ENCODE peak calls at places on chromosomes 12 and 14, in four cellular contexts. D is uterus, T is H7, W is nephron progenitor cell. F is an unnamed sample.

GRCh38 chr12:93315907-93316622 is 61.7 kb upstream of the NUDT4 start:
- DNase-seq in D (no peak), T (no peak), W (no peak), F (no peak)

GRCh38 chr12:77947326-77947725 is 116.6 kb downstream of the NAV3 start:
- DNase-seq in D (no peak), T (no peak), W (no peak), F (no peak)

GRCh38 chr12:1656894-1657293 is 27.9 kb downstream of the WNT5B start:
- DNase-seq in D (no peak), T (peak; percentile 19), W (no peak), F (no peak)

GRCh38 chr14:72254202-72254939 is 322.1 kb downstream of the RGS6 start:
- DNase-seq in D (no peak), T (no peak), W (no peak), F (no peak)

GRCh38 chr14:23697689-23698088 is 61.5 kb downstream of the DHRS2 start:
- DNase-seq in D (no peak), T (no peak), W (no peak), F (no peak)

GRCh38 chr12:101713059-101713682 is 15.7 kb downstream of the CHPT1 start:
- DNase-seq in D (peak; percentile 17), T (no peak), W (peak; percentile 38), F (no peak)

GRCh38 chr14:77151245-77151644 is 9.7 kb upstream of the ZDHHC22 start:
- DNase-seq in D (no peak), T (peak; percentile 76), W (peak; percentile 63), F (no peak)

GRCh38 chr12:28248555-28249127 is 58.4 kb downstream of the CCDC91 start:
- DNase-seq in D (no peak), T (no peak), W (no peak), F (no peak)

GRCh38 chr14:92584221-92584620 is 70.6 kb downstream of the RIN3 start:
- DNase-seq in D (no peak), T (no peak), W (no peak), F (no peak)

GRCh38 chr14:74425525-74426201 is 347 bp downstream of the SYNDIG1L start:
- DNase-seq in D (peak; percentile 37), T (peak; percentile 98), W (peak; percentile 94), F (no peak)

GRCh38 chr12:65568517-65568916 is 255.8 kb upstream of the HMGA2 start:
- DNase-seq in D (no peak), T (no peak), W (no peak), F (no peak)

GRCh38 chr12:7090222-7090998 is 1.8 kb downstream of the C1R start:
- DNase-seq in D (no peak), T (peak; percentile 75), W (no peak), F (no peak)

GRCh38 chr14:76922599-76922998 is 96.4 kb downstream of the LRRC74A start:
- DNase-seq in D (no peak), T (no peak), W (no peak), F (no peak)

GRCh38 chr14:51715742-51716141 is 64.0 kb downstream of the FRMD6 start:
- DNase-seq in D (no peak), T (no peak), W (no peak), F (no peak)

GRCh38 chr14:36747411-36748184 is 85.9 kb downstream of the PAX9 start:
- DNase-seq in D (no peak), T (peak; percentile 41), W (no peak), F (no peak)

GRCh38 chr14:102295301-102295700 is 9.7 kb downstream of the MOK start:
- DNase-seq in D (no peak), T (peak; percentile 70), W (no peak), F (no peak)

GRCh38 chr12:109962388-109962787 is 33.8 kb downstream of the GIT2 start:
- DNase-seq in D (no peak), T (no peak), W (no peak), F (no peak)

GRCh38 chr12:16449459-16449858 is 102.0 kb downstream of the MGST1 start:
- DNase-seq in D (no peak), T (no peak), W (no peak), F (no peak)

GRCh38 chr14:65164068-65164824 is 61.9 kb upstream of the MAX start:
- DNase-seq in D (no peak), T (peak; percentile 60), W (peak; percentile 40), F (no peak)

GRCh38 chr14:93962701-93963601 is 13.4 kb downstream of the ASB2 start:
- DNase-seq in D (no peak), T (no peak), W (peak; percentile 38), F (no peak)

GRCh38 chr12:27840229-27840999 is 60.4 kb upstream of the MANSC4 start:
- DNase-seq in D (no peak), T (no peak), W (no peak), F (no peak)

GRCh38 chr12:116266220-116266619 is 11.3 kb downstream of the MED13L start:
- DNase-seq in D (no peak), T (peak; percentile 57), W (no peak), F (no peak)

GRCh38 chr12:77062846-77063461 is 2.4 kb downstream of the E2F7 start:
- DNase-seq in D (no peak), T (no peak), W (no peak), F (no peak)

F was measured in Right ventricle myocardium inferior.